ENCODE peak calls at places on chromosomes 4 and X, in eight cellular contexts. One of them, this sample, is unnamed.

GRCh38 chr4:82784615-82785247 is 13.9 kb downstream of the SCD5 start:
- DNase-seq in posterior vena cava: no peak
- DNase-seq in AML-193: no peak
- DNase-seq in lung: no peak
- DNase-seq in mesothelial cell of epicardium: no peak
- DNase-seq in ecto neural progenitor cell: peak
- DNase-seq in suprapubic skin: no peak
- DNase-seq in activated T-helper 1 cell treated with anti-CD3 and anti-CD28 coated beads, Interleukin-2, amount 50 U/mL, for 16 hours: no peak
- DNase-seq in this sample: no peak

GRCh38 chr4:153248641-153249198 is 44.5 kb downstream of the TRIM2 start:
- DNase-seq in posterior vena cava: no peak
- DNase-seq in AML-193: no peak
- DNase-seq in lung: no peak
- DNase-seq in mesothelial cell of epicardium: no peak
- DNase-seq in ecto neural progenitor cell: no peak
- DNase-seq in suprapubic skin: no peak
- DNase-seq in activated T-helper 1 cell treated with anti-CD3 and anti-CD28 coated beads, Interleukin-2, amount 50 U/mL, for 16 hours: no peak
- DNase-seq in this sample: peak

GRCh38 chr4:53943345-53944085 is 120.9 kb downstream of the CHIC2 start:
- DNase-seq in posterior vena cava: no peak
- DNase-seq in AML-193: no peak
- DNase-seq in lung: no peak
- DNase-seq in mesothelial cell of epicardium: no peak
- DNase-seq in ecto neural progenitor cell: no peak
- DNase-seq in suprapubic skin: no peak
- DNase-seq in activated T-helper 1 cell treated with anti-CD3 and anti-CD28 coated beads, Interleukin-2, amount 50 U/mL, for 16 hours: no peak
- DNase-seq in this sample: no peak

GRCh38 chrX:23937100-23937499 is 29.3 kb downstream of the CXorf58 start:
- DNase-seq in posterior vena cava: no peak
- DNase-seq in AML-193: no peak
- DNase-seq in lung: no peak
- DNase-seq in mesothelial cell of epicardium: no peak
- DNase-seq in ecto neural progenitor cell: no peak
- DNase-seq in suprapubic skin: no peak
- DNase-seq in activated T-helper 1 cell treated with anti-CD3 and anti-CD28 coated beads, Interleukin-2, amount 50 U/mL, for 16 hours: no peak
- DNase-seq in this sample: no peak

GRCh38 chrX:19673334-19674040 is 158.2 kb upstream of the MAP3K15 start:
- DNase-seq in posterior vena cava: peak
- DNase-seq in AML-193: no peak
- DNase-seq in lung: peak
- DNase-seq in mesothelial cell of epicardium: no peak
- DNase-seq in ecto neural progenitor cell: no peak
- DNase-seq in suprapubic skin: no peak
- DNase-seq in activated T-helper 1 cell treated with anti-CD3 and anti-CD28 coated beads, Interleukin-2, amount 50 U/mL, for 16 hours: no peak
- DNase-seq in this sample: peak

GRCh38 chrX:154437398-154437752 is 421 bp downstream of the GDI1 start:
- DNase-seq in posterior vena cava: no peak
- DNase-seq in AML-193: no peak
- DNase-seq in lung: no peak
- DNase-seq in mesothelial cell of epicardium: no peak
- DNase-seq in ecto neural progenitor cell: no peak
- DNase-seq in suprapubic skin: no peak
- DNase-seq in activated T-helper 1 cell treated with anti-CD3 and anti-CD28 coated beads, Interleukin-2, amount 50 U/mL, for 16 hours: no peak
- DNase-seq in this sample: no peak

GRCh38 chrX:103774070-103774642 is 2.5 kb upstream of the PLP1 start:
- DNase-seq in posterior vena cava: no peak
- DNase-seq in AML-193: peak
- DNase-seq in lung: no peak
- DNase-seq in mesothelial cell of epicardium: no peak
- DNase-seq in ecto neural progenitor cell: no peak
- DNase-seq in suprapubic skin: no peak
- DNase-seq in activated T-helper 1 cell treated with anti-CD3 and anti-CD28 coated beads, Interleukin-2, amount 50 U/mL, for 16 hours: no peak
- DNase-seq in this sample: no peak

GRCh38 chr4:110769578-110769977 is 146.7 kb upstream of the PITX2 start:
- DNase-seq in posterior vena cava: no peak
- DNase-seq in AML-193: no peak
- DNase-seq in lung: no peak
- DNase-seq in mesothelial cell of epicardium: no peak
- DNase-seq in ecto neural progenitor cell: no peak
- DNase-seq in suprapubic skin: no peak
- DNase-seq in activated T-helper 1 cell treated with anti-CD3 and anti-CD28 coated beads, Interleukin-2, amount 50 U/mL, for 16 hours: no peak
- DNase-seq in this sample: no peak

GRCh38 chr4:84718699-84719098 is 135.8 kb downstream of the CDS1 start:
- DNase-seq in posterior vena cava: no peak
- DNase-seq in AML-193: no peak
- DNase-seq in lung: no peak
- DNase-seq in mesothelial cell of epicardium: no peak
- DNase-seq in ecto neural progenitor cell: no peak
- DNase-seq in suprapubic skin: no peak
- DNase-seq in activated T-helper 1 cell treated with anti-CD3 and anti-CD28 coated beads, Interleukin-2, amount 50 U/mL, for 16 hours: no peak
- DNase-seq in this sample: no peak

GRCh38 chr4:5878359-5878758 is 14.5 kb downstream of the CRMP1 start:
- DNase-seq in posterior vena cava: no peak
- DNase-seq in AML-193: no peak
- DNase-seq in lung: no peak
- DNase-seq in mesothelial cell of epicardium: no peak
- DNase-seq in ecto neural progenitor cell: no peak
- DNase-seq in suprapubic skin: no peak
- DNase-seq in activated T-helper 1 cell treated with anti-CD3 and anti-CD28 coated beads, Interleukin-2, amount 50 U/mL, for 16 hours: no peak
- DNase-seq in this sample: no peak

GRCh38 chrX:82230013-82230412 is 1028.1 kb downstream of the SH3BGRL start:
- DNase-seq in posterior vena cava: no peak
- DNase-seq in AML-193: no peak
- DNase-seq in lung: no peak
- DNase-seq in mesothelial cell of epicardium: no peak
- DNase-seq in ecto neural progenitor cell: no peak
- DNase-seq in suprapubic skin: no peak
- DNase-seq in activated T-helper 1 cell treated with anti-CD3 and anti-CD28 coated beads, Interleukin-2, amount 50 U/mL, for 16 hours: no peak
- DNase-seq in this sample: no peak

GRCh38 chr4:7196731-7197130 is 4.4 kb downstream of the SORCS2 start:
- DNase-seq in posterior vena cava: no peak
- DNase-seq in AML-193: no peak
- DNase-seq in lung: no peak
- DNase-seq in mesothelial cell of epicardium: no peak
- DNase-seq in ecto neural progenitor cell: peak
- DNase-seq in suprapubic skin: peak
- DNase-seq in activated T-helper 1 cell treated with anti-CD3 and anti-CD28 coated beads, Interleukin-2, amount 50 U/mL, for 16 hours: no peak
- DNase-seq in this sample: no peak

GRCh38 chr4:184288451-184289178 is 70.9 kb upstream of the ENPP6 start:
- DNase-seq in posterior vena cava: no peak
- DNase-seq in AML-193: no peak
- DNase-seq in lung: no peak
- DNase-seq in mesothelial cell of epicardium: no peak
- DNase-seq in ecto neural progenitor cell: no peak
- DNase-seq in suprapubic skin: no peak
- DNase-seq in activated T-helper 1 cell treated with anti-CD3 and anti-CD28 coated beads, Interleukin-2, amount 50 U/mL, for 16 hours: no peak
- DNase-seq in this sample: no peak

GRCh38 chrX:85052636-85053343 is 49.1 kb downstream of the APOOL start:
- DNase-seq in posterior vena cava: no peak
- DNase-seq in AML-193: no peak
- DNase-seq in lung: no peak
- DNase-seq in mesothelial cell of epicardium: no peak
- DNase-seq in ecto neural progenitor cell: no peak
- DNase-seq in suprapubic skin: no peak
- DNase-seq in activated T-helper 1 cell treated with anti-CD3 and anti-CD28 coated beads, Interleukin-2, amount 50 U/mL, for 16 hours: no peak
- DNase-seq in this sample: no peak

GRCh38 chrX:110167952-110168451 is 149.9 kb downstream of the AMMECR1 start:
- DNase-seq in posterior vena cava: no peak
- DNase-seq in AML-193: no peak
- DNase-seq in lung: no peak
- DNase-seq in mesothelial cell of epicardium: no peak
- DNase-seq in ecto neural progenitor cell: peak
- DNase-seq in suprapubic skin: no peak
- DNase-seq in activated T-helper 1 cell treated with anti-CD3 and anti-CD28 coated beads, Interleukin-2, amount 50 U/mL, for 16 hours: peak
- DNase-seq in this sample: no peak

GRCh38 chrX:114097866-114098265 is 486.0 kb upstream of the HTR2C start:
- DNase-seq in posterior vena cava: no peak
- DNase-seq in AML-193: no peak
- DNase-seq in lung: no peak
- DNase-seq in mesothelial cell of epicardium: no peak
- DNase-seq in ecto neural progenitor cell: no peak
- DNase-seq in suprapubic skin: no peak
- DNase-seq in activated T-helper 1 cell treated with anti-CD3 and anti-CD28 coated beads, Interleukin-2, amount 50 U/mL, for 16 hours: no peak
- DNase-seq in this sample: no peak

GRCh38 chr4:123248260-123248659 is 148.3 kb upstream of the SPRY1 start:
- DNase-seq in posterior vena cava: no peak
- DNase-seq in AML-193: no peak
- DNase-seq in lung: no peak
- DNase-seq in mesothelial cell of epicardium: no peak
- DNase-seq in ecto neural progenitor cell: no peak
- DNase-seq in suprapubic skin: no peak
- DNase-seq in activated T-helper 1 cell treated with anti-CD3 and anti-CD28 coated beads, Interleukin-2, amount 50 U/mL, for 16 hours: no peak
- DNase-seq in this sample: no peak

GRCh38 chrX:19772306-19772705 is 115.1 kb downstream of the SH3KBP1 start:
- DNase-seq in posterior vena cava: no peak
- DNase-seq in AML-193: no peak
- DNase-seq in lung: no peak
- DNase-seq in mesothelial cell of epicardium: no peak
- DNase-seq in ecto neural progenitor cell: no peak
- DNase-seq in suprapubic skin: no peak
- DNase-seq in activated T-helper 1 cell treated with anti-CD3 and anti-CD28 coated beads, Interleukin-2, amount 50 U/mL, for 16 hours: no peak
- DNase-seq in this sample: no peak

GRCh38 chrX:96752776-96753175 is 68.1 kb downstream of the DIAPH2 start:
- DNase-seq in posterior vena cava: no peak
- DNase-seq in AML-193: no peak
- DNase-seq in lung: no peak
- DNase-seq in mesothelial cell of epicardium: no peak
- DNase-seq in ecto neural progenitor cell: no peak
- DNase-seq in suprapubic skin: no peak
- DNase-seq in activated T-helper 1 cell treated with anti-CD3 and anti-CD28 coated beads, Interleukin-2, amount 50 U/mL, for 16 hours: no peak
- DNase-seq in this sample: no peak

GRCh38 chr4:174222266-174222872 is 61.1 kb downstream of the FBXO8 start:
- DNase-seq in posterior vena cava: no peak
- DNase-seq in AML-193: peak
- DNase-seq in lung: no peak
- DNase-seq in mesothelial cell of epicardium: no peak
- DNase-seq in ecto neural progenitor cell: no peak
- DNase-seq in suprapubic skin: no peak
- DNase-seq in activated T-helper 1 cell treated with anti-CD3 and anti-CD28 coated beads, Interleukin-2, amount 50 U/mL, for 16 hours: no peak
- DNase-seq in this sample: no peak

GRCh38 chr4:8468746-8469535 is 28.4 kb downstream of the TRMT44 start:
- DNase-seq in posterior vena cava: no peak
- DNase-seq in AML-193: peak
- DNase-seq in lung: peak
- DNase-seq in mesothelial cell of epicardium: peak
- DNase-seq in ecto neural progenitor cell: peak
- DNase-seq in suprapubic skin: no peak
- DNase-seq in activated T-helper 1 cell treated with anti-CD3 and anti-CD28 coated beads, Interleukin-2, amount 50 U/mL, for 16 hours: peak
- DNase-seq in this sample: no peak

This sample was measured in cardiac septum.